ENCODE peak calls at places on chromosomes 7 and 10, in eight cellular contexts. T is suprapubic skin, M is astrocyte of the spinal cord, B is ELR, Y is fibroblast of lung, E is fibroblast of pulmonary artery, A is RKO, J is astrocyte of the cerebellum. W is an unnamed sample.
A peak's percentile ranks its signal among the peaks of the same experiment; 100 is the strongest.

GRCh38 chr7:129012641-129013040 is 42.3 kb downstream of the TNPO3 start:
- DNase-seq in T (no peak), M (no peak), B (no peak), Y (no peak), E (no peak), A (no peak), J (no peak), W (no peak)

GRCh38 chr7:143487566-143487965 is 9.9 kb downstream of the TAS2R41 start:
- DNase-seq in T (peak; percentile 90), M (no peak), B (peak; percentile 46), Y (peak; percentile 78), E (no peak), A (no peak), J (no peak), W (no peak)

GRCh38 chr10:132702601-132703304 is 83.2 kb downstream of the NKX6-2 start:
- DNase-seq in T (peak; percentile 54), M (no peak), B (no peak), Y (no peak), E (no peak), A (no peak), J (no peak), W (no peak)

GRCh38 chr7:122143376-122143750 is 686 bp downstream of the AASS start:
- DNase-seq in T (peak; percentile 64), M (peak; percentile 44), B (peak; percentile 49), Y (peak; percentile 38), E (peak; percentile 30), A (peak; percentile 48), J (no peak), W (no peak)

GRCh38 chr7:151837285-151838042 is 39.5 kb downstream of the PRKAG2 start:
- DNase-seq in T (no peak), M (no peak), B (no peak), Y (no peak), E (no peak), A (no peak), J (no peak), W (no peak)

GRCh38 chr7:44145419-44145968 is 4.4 kb upstream of the MYL7 start:
- DNase-seq in T (no peak), M (peak; percentile 11), B (no peak), Y (no peak), E (no peak), A (no peak), J (no peak), W (no peak)

GRCh38 chr10:100338434-100339036 is 8.5 kb upstream of the SCD start:
- DNase-seq in T (peak; percentile 81), M (peak; percentile 60), B (peak; percentile 71), Y (peak; percentile 58), E (peak; percentile 65), A (peak; percentile 61), J (no peak), W (peak; percentile 78)

GRCh38 chr7:37893359-37893758 is 23.3 kb downstream of the SFRP4 start:
- DNase-seq in T (no peak), M (no peak), B (no peak), Y (no peak), E (no peak), A (peak; percentile 3), J (no peak), W (no peak)

GRCh38 chr10:6382081-6382480 is 179.3 kb downstream of the PFKFB3 start:
- DNase-seq in T (no peak), M (peak; percentile 68), B (no peak), Y (peak; percentile 34), E (peak; percentile 67), A (no peak), J (no peak), W (no peak)

GRCh38 chr10:107971973-107972372 is 807.5 kb upstream of the SORCS1 start:
- DNase-seq in T (no peak), M (peak; percentile 83), B (peak; percentile 90), Y (peak; percentile 85), E (peak; percentile 64), A (peak; percentile 73), J (peak; percentile 65), W (no peak)

GRCh38 chr7:13433946-13434345 is 555.5 kb downstream of the ETV1 start:
- DNase-seq in T (no peak), M (no peak), B (no peak), Y (no peak), E (no peak), A (no peak), J (no peak), W (no peak)

W was measured in anterior cingulate cortex.